ENCODE peak calls at places on chromosomes 6 and 20, in four cellular contexts. T, D, U and B are unnamed samples.

GRCh38 chr6:20605581-20605980 is 71.3 kb downstream of the CDKAL1 start:
- DNase-seq in T (no peak), D (no peak), U (no peak), B (no peak)

GRCh38 chr20:62839816-62840215 is 21.8 kb downstream of the TCFL5 start:
- DNase-seq in T (no peak), D (no peak), U (no peak), B (no peak)

GRCh38 chr6:157632821-157633220 is 190.2 kb upstream of the SNX9 start:
- DNase-seq in T (no peak), D (no peak), U (no peak), B (no peak)

GRCh38 chr6:286681-287499 is 5.4 kb upstream of the DUSP22 start:
- DNase-seq in T (no peak), D (no peak), U (no peak), B (no peak)

GRCh38 chr20:57627972-57628650 is 7.9 kb upstream of the ZBP1 start:
- DNase-seq in T (no peak), D (no peak), U (no peak), B (no peak)

GRCh38 chr6:25010166-25010565 is 74.4 kb upstream of the RIPOR2 start:
- DNase-seq in T (no peak), D (no peak), U (no peak), B (no peak)

GRCh38 chr6:36666726-36667591 is 11.6 kb upstream of the CDKN1A start:
- DNase-seq in T (peak), D (peak), U (peak), B (peak)

GRCh38 chr6:125953502-125953875 is 3.1 kb upstream of the HINT3 start:
- DNase-seq in T (no peak), D (no peak), U (peak), B (no peak)

GRCh38 chr6:33915134-33915533 is 111.3 kb upstream of the MLN start:
- DNase-seq in T (no peak), D (no peak), U (no peak), B (no peak)

GRCh38 chr6:137705166-137706064 is 161.6 kb upstream of the TNFAIP3 start:
- DNase-seq in T (no peak), D (peak), U (peak), B (peak)

GRCh38 chr20:57748601-57749130 is 38.9 kb upstream of the PMEPA1 start:
- DNase-seq in T (peak), D (no peak), U (peak), B (peak)

GRCh38 chr6:148874698-148875293 is 128.0 kb downstream of the UST start:
- DNase-seq in T (no peak), D (peak), U (no peak), B (peak)

GRCh38 chr6:136684483-136684882 is 107.8 kb downstream of the MAP3K5 start:
- DNase-seq in T (no peak), D (no peak), U (no peak), B (no peak)

GRCh38 chr20:63520594-63520938 is at the start of gene PPDPF:
- DNase-seq in T (no peak), D (peak), U (no peak), B (peak)

GRCh38 chr20:4059631-4060030 is 44.3 kb upstream of the RNF24 start:
- DNase-seq in T (no peak), D (no peak), U (no peak), B (no peak)

GRCh38 chr6:2560140-2560818 is 190.4 kb downstream of the MYLK4 start:
- DNase-seq in T (no peak), D (no peak), U (no peak), B (no peak)

GRCh38 chr6:446418-447366 is 55.1 kb downstream of the IRF4 start:
- DNase-seq in T (no peak), D (no peak), U (no peak), B (no peak)

GRCh38 chr6:15017251-15017650 is 228.6 kb upstream of the JARID2 start:
- DNase-seq in T (no peak), D (peak), U (no peak), B (peak)

GRCh38 chr6:36323062-36323461 is 13.6 kb downstream of the BNIP5 start:
- DNase-seq in T (no peak), D (no peak), U (no peak), B (no peak)

GRCh38 chr6:34664270-34664971 is 32.1 kb downstream of the ILRUN start:
- DNase-seq in T (no peak), D (peak), U (peak), B (no peak)

GRCh38 chr20:50569864-50570836 is 60.0 kb downstream of the PTPN1 start:
- DNase-seq in T (peak), D (peak), U (peak), B (no peak)

GRCh38 chr6:143125896-143126573 is 65.3 kb downstream of the AIG1 start:
- DNase-seq in T (no peak), D (no peak), U (no peak), B (peak)

DNA sequence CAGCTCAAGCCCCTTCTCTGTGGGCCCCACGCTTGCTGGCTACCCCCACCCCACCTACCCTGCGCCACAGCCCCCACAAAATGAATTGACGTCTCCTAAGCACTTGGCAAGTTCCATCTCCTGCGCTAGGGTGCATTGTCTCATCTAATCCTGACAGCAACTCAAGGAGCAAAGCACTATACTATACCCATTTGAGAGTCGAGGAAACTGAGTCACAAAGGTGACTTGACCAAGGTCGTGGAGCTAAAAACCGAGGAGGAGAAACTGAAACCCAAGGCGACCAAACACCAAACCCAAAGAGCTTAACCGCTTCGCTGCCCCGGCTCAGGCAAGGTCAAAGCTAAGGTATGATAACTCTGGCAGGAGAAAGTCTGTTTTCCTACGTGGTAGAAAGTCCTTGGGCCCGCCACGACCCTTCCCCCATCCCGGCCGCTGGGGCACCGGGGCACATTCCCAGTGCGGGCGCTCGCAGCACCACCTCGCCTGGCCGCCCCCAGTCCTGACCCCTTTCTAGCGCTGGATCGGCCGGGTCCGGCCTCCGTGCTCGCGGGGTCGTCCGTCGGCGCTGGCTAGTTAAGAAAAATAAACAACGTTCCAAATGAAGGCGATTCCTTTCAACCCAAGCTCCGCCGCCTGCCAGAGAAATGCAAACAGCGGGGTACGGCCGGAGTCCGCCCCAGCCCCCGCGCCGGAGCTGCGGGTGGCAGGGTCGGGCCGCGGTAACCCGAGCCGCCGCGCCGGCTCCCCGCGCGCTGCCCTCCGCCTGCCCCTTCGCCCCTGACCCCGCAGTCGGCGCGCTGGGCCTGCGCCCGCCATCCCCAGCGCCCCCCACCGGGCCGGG is 37.3 kb downstream of the NCR2 start:
- DNase-seq in T (no peak), D (no peak), U (peak), B (peak)
- TF ChIP-seq FOXM1 in T (no peak), D (no peak), U (no peak), B (no peak)

GRCh38 chr20:33684533-33685327 is 1.5 kb downstream of the E2F1 start:
- DNase-seq in T (no peak), D (no peak), U (no peak), B (no peak)

GRCh38 chr20:33680681-33681080 is 5.5 kb downstream of the E2F1 start:
- DNase-seq in T (no peak), D (no peak), U (no peak), B (no peak)

GRCh38 chr20:33681288-33681687 is 4.9 kb downstream of the E2F1 start:
- DNase-seq in T (no peak), D (no peak), U (no peak), B (no peak)

GRCh38 chr20:33679758-33680485 is 5.7 kb upstream of the NECAB3 start:
- DNase-seq in T (peak), D (no peak), U (no peak), B (no peak)

GRCh38 chr20:33681728-33682353 is 4.3 kb downstream of the E2F1 start:
- DNase-seq in T (no peak), D (no peak), U (no peak), B (no peak)
- TF ChIP-seq SP1 in T (no peak), D (no peak), U (no peak), B (no peak)

DNA sequence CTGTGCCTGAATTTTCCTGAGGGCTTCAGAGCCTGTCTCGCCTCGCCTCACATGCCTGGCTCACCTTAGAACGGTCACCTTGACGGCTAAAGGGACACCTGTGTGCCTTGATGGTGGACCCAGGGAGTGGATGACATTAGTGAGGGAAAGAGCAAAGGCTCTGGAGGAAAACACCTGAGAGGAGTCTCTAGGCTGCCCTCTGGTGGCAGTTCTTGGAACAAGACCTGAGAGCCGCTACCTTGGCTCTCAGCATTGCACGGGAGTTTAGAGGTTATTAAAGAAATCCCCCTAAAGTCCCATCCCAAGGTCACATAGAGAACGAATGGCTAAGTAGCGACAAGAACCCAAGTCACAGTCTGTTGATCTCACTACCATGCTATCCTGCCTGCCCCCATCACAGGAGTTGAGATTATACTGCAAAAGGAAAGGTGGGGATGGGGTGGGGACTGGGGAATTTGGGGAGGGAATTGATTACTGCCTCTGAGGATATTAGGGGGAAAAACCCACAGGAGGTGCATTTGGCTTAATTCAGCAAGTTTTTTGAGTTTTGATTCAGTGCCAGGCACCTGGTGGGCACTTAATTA is 7.9 kb upstream of the CDSN start:
- DNase-seq in T (peak), D (peak), U (peak), B (peak)
- TF ChIP-seq TARDBP in T (no peak), D (no peak), U (no peak), B (no peak)

DNA sequence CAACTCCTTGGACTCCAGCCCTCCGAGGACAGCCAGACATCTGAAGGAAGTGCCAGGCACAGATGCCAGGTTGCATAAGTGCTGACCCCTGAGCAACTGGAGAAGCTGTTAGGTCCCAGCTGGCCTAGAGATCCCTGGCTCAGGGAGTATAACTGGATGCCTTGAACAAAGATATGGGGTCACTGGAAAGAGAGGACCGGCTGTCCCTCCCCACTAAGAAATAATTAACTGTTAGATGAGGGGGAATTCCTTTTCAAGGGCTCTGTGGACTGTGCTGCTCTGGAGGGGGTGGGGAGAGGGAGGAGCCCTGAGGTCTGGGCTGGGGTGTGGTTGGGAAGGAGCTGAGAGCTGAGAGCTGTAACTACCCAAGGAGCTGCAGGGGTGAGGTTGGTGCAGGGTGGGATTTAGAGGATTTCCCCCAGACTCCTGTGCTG is 39.6 kb downstream of the HLA-F start:
- DNase-seq in T (no peak), D (no peak), U (no peak), B (no peak)
- TF ChIP-seq FOXM1 in T (no peak), D (no peak), U (no peak), B (no peak)